ENCODE peak calls at places on chromosome 4, in four cellular contexts. M is T-cell, G is T-helper 2 cell, W is mucosa of gallbladder. K is an unnamed sample.

GRCh38 chr4:11568511-11568910 is 139.8 kb upstream of the HS3ST1 start:
- DNase-seq in M (no peak), G (no peak), W (no peak), K (no peak)

GRCh38 chr4:157832596-157832995 is 340.2 kb downstream of the GASK1B start:
- DNase-seq in M (no peak), G (no peak), W (no peak), K (no peak)

GRCh38 chr4:54661156-54661555 is 3.4 kb downstream of the KIT start:
- DNase-seq in M (no peak), G (no peak), W (no peak), K (no peak)

GRCh38 chr4:116531870-116532269 is 553.5 kb downstream of the TRAM1L1 start:
- DNase-seq in M (no peak), G (no peak), W (no peak), K (no peak)

GRCh38 chr4:26854701-26855100 is 5.9 kb upstream of the STIM2 start:
- DNase-seq in M (no peak), G (no peak), W (no peak), K (no peak)

GRCh38 chr4:168515222-168516011 is 18.6 kb downstream of the PALLD start:
- DNase-seq in M (no peak), G (no peak), W (peak), K (no peak)

GRCh38 chr4:88765729-88766128 is 68.1 kb upstream of the NAP1L5 start:
- DNase-seq in M (no peak), G (no peak), W (peak), K (no peak)

GRCh38 chr4:21625447-21625846 is 323.1 kb downstream of the KCNIP4 start:
- DNase-seq in M (no peak), G (no peak), W (no peak), K (no peak)

GRCh38 chr4:78056265-78057129 is 626 bp upstream of the FRAS1 start:
- DNase-seq in M (peak), G (no peak), W (peak), K (no peak)

GRCh38 chr4:87375719-87376291 is 15.2 kb downstream of the HSD17B11 start:
- DNase-seq in M (no peak), G (no peak), W (peak), K (no peak)

GRCh38 chr4:24067781-24068193 is 177.9 kb upstream of the PPARGC1A start:
- DNase-seq in M (no peak), G (no peak), W (peak), K (no peak)

K was measured in activated T-helper 1 cell treated with Interleukin-2 at 50 U/mL for 16 hours.